ENCODE peak calls at places on chromosomes 4 and X, in four cellular contexts. T is stimulated activated effector memory CD8-positive, alpha-beta T cell treated with anti-CD3 and anti-CD28 coated beads, Interleukin-12 subunit alpha, Interleukin-12 subunit beta, amount 100 ng/mL, for 72 hours; F is hippocampal formation; O is upper lobe of right lung. J is an unnamed sample.

GRCh38 chrX:108071578-108071977 is 19.8 kb downstream of the PSMD10 start:
- DNase-seq in T (no peak), F (no peak), O (no peak), J (no peak)

GRCh38 chr4:7161721-7162214 is 30.6 kb upstream of the SORCS2 start:
- DNase-seq in T (no peak), O (peak), F (no peak), J (no peak)

GRCh38 chr4:22607382-22607781 is 85.4 kb upstream of the GBA3 start:
- DNase-seq in O (no peak), T (no peak), F (no peak), J (peak)

GRCh38 chr4:182808673-182809416 is 108.3 kb downstream of the DCTD start:
- DNase-seq in O (no peak), F (no peak), T (no peak), J (no peak)

GRCh38 chr4:119865389-119865788 is 201.3 kb downstream of the MAD2L1 start:
- DNase-seq in O (no peak), F (no peak), T (no peak), J (no peak)

GRCh38 chrX:110082156-110082555 is 79.2 kb downstream of the TMEM164 start:
- DNase-seq in F (no peak), O (no peak), T (no peak), J (no peak)

GRCh38 chr4:161554372-161554990 is 609.3 kb downstream of the FSTL5 start:
- DNase-seq in F (no peak), T (no peak), O (no peak), J (no peak)

GRCh38 chr4:1187182-1187581 is 14.8 kb upstream of the SPON2 start:
- DNase-seq in O (no peak), F (no peak), T (no peak), J (no peak)

GRCh38 chr4:137611998-137612700 is 79.9 kb upstream of the PCDH18 start:
- DNase-seq in F (no peak), T (no peak), O (no peak), J (no peak)

GRCh38 chr4:69322055-69322454 is 41.8 kb downstream of the UGT2B28 start:
- DNase-seq in T (no peak), F (no peak), O (no peak), J (peak)

GRCh38 chrX:50770702-50771101 is 43.3 kb downstream of the SHROOM4 start:
- DNase-seq in T (no peak), F (no peak), O (peak), J (no peak)

GRCh38 chr4:177285953-177286352 is 23.7 kb upstream of the NEIL3 start:
- DNase-seq in T (no peak), F (no peak), O (no peak), J (no peak)

GRCh38 chrX:107227780-107228485 is 21.5 kb downstream of the DNAAF6 start:
- DNase-seq in O (no peak), T (no peak), F (no peak), J (no peak)

GRCh38 chrX:86348669-86349068 is 200.4 kb downstream of the DACH2 start:
- DNase-seq in O (no peak), F (no peak), T (no peak), J (no peak)

GRCh38 chr4:74534936-74535335 is 90.0 kb downstream of the AREG start:
- DNase-seq in O (no peak), F (no peak), T (no peak), J (no peak)

GRCh38 chr4:172785623-172786022 is 383.0 kb upstream of the GALNT7 start:
- DNase-seq in O (no peak), T (no peak), F (no peak), J (no peak)

GRCh38 chr4:162891788-162892707 is 274.6 kb downstream of the NAF1 start:
- DNase-seq in F (no peak), T (no peak), O (no peak), J (no peak)

J was measured in DMS153.